ENCODE peak calls at places on chromosomes 13 and 19, in five cellular contexts. S is psoas muscle, X is adipocyte, U is hepatocyte, W is ascending aorta. Q is an unnamed sample. For H3K27me3, the result is how much of the 10 kb centered on the place peaks cover.

GRCh38 chr13:112657850-112658445 is 31.9 kb upstream of the ATP11A start:
- DNase-seq in U (peak), S (no peak), X (peak), W (no peak), Q (peak)

GRCh38 chr19:30342901-30343300 is 29.3 kb upstream of the ZNF536 start:
- DNase-seq in U (no peak), W (no peak), X (no peak), S (no peak), Q (no peak)

GRCh38 chr13:50942630-50943311 is 33.2 kb downstream of the RNASEH2B start:
- DNase-seq in U (no peak), X (no peak), W (no peak), S (no peak), Q (no peak)

GRCh38 chr13:113864303-113864890 is 521 bp upstream of the GAS6 start:
- DNase-seq in U (no peak), S (peak), X (peak), W (no peak), Q (no peak)

GRCh38 chr19:21322528-21322927 is 6.7 kb downstream of the ZNF708 start:
- DNase-seq in U (no peak), X (no peak), S (no peak), W (no peak), Q (no peak)

GRCh38 chr13:72062566-72062965 is 195.6 kb upstream of the DACH1 start:
- DNase-seq in S (no peak), W (no peak), U (no peak), X (no peak), Q (no peak)

GRCh38 chr13:46520188-46520587 is 32.8 kb upstream of the LRCH1 start:
- DNase-seq in U (no peak), X (no peak), S (no peak), W (no peak), Q (no peak)

GRCh38 chr19:35991731-35992450 is 3.1 kb upstream of the SDHAF1 start:
- DNase-seq in U (no peak), W (no peak), X (no peak), S (no peak), Q (peak)

GRCh38 chr19:43624933-43625332 is 5.5 kb upstream of the ZNF428 start:
- DNase-seq in U (no peak), W (peak), X (no peak), S (peak), Q (no peak)

GRCh38 chr13:100827489-100828000 is 152.9 kb upstream of the TMTC4 start:
- DNase-seq in U (no peak), X (no peak), W (no peak), S (no peak), Q (no peak)

GRCh38 chr13:74278901-74279300 is 144.7 kb upstream of the KLF12 start:
- DNase-seq in W (no peak), U (no peak), S (no peak), X (no peak), Q (no peak)

GRCh38 chr13:51935326-51936171 is 73.8 kb downstream of the CCDC70 start:
- DNase-seq in S (no peak), U (peak), W (no peak), X (peak), Q (peak)

GRCh38 chr19:39918183-39918651 is 16.2 kb downstream of the FCGBP start:
- DNase-seq in S (no peak), W (no peak), X (no peak), U (no peak), Q (no peak)

GRCh38 chr13:46146898-46147297 is 35.1 kb downstream of the LCP1 start:
- DNase-seq in X (no peak), W (no peak), U (peak), S (no peak), Q (no peak)

GRCh38 chr13:37070956-37071355 is 11.5 kb upstream of the SUPT20H start:
- DNase-seq in S (no peak), U (no peak), W (no peak), X (no peak), Q (no peak)

GRCh38 chr19:49925486-49925885 is 3.5 kb upstream of the ATF5 start:
- DNase-seq in S (no peak), U (no peak), X (no peak), W (no peak), Q (no peak)

GRCh38 chr13:105773887-105774538 is 761.4 kb downstream of the EFNB2 start:
- DNase-seq in W (no peak), U (peak), X (peak), S (no peak), Q (no peak)

GRCh38 chr13:27295660-27296059 is 25.0 kb downstream of the RASL11A start:
- DNase-seq in W (no peak), X (no peak), S (no peak), U (no peak), Q (no peak)
- H3K27me3 ChIP-seq in W (under half), X (under half), S (under half), U (under half), Q (under half)

GRCh38 chr19:17581211-17581874 is 25.9 kb downstream of the COLGALT1 start:
- DNase-seq in S (no peak), W (no peak), X (no peak), U (no peak), Q (no peak)

GRCh38 chr19:17576758-17577532 is 21.5 kb downstream of the COLGALT1 start:
- DNase-seq in W (no peak), X (peak), U (peak), S (peak), Q (peak)

GRCh38 chr19:17577698-17578097 is 22.2 kb downstream of the COLGALT1 start:
- DNase-seq in U (no peak), S (no peak), W (no peak), X (no peak), Q (no peak)

GRCh38 chr19:17580470-17581000 is 25.1 kb downstream of the COLGALT1 start:
- DNase-seq in W (no peak), X (no peak), S (no peak), U (no peak), Q (no peak)

GRCh38 chr19:17579523-17580244 is 24.2 kb downstream of the COLGALT1 start:
- DNase-seq in S (peak), X (peak), U (peak), W (no peak), Q (peak)
- H3K4me3 ChIP-seq in S (no peak), X (no peak), U (no peak), W (no peak), Q (no peak)

GRCh38 chr19:47469719-47470118 is 2.0 kb downstream of the SLC8A2 start:
- DNase-seq in W (no peak), S (peak), X (no peak), U (no peak), Q (no peak)
- H3K27me3 ChIP-seq in W (under half), S (under half), X (half or more), U (half or more), Q (under half)

GRCh38 chr19:45440259-45440638 is 16.5 kb upstream of the ERCC1 start:
- DNase-seq in X (no peak), W (no peak), U (no peak), S (no peak), Q (peak)
- H3K4me3 ChIP-seq in X (peak), W (peak), U (peak), S (peak), Q (peak)

GRCh38 chr19:47429140-47429793 is 9.9 kb upstream of the MEIS3 start:
- DNase-seq in U (no peak), X (no peak), S (no peak), W (no peak), Q (no peak)

GRCh38 chr19:47432091-47432490 is 12.8 kb upstream of the MEIS3 start:
- DNase-seq in S (no peak), U (no peak), W (no peak), X (no peak), Q (no peak)

GRCh38 chr19:47427241-47428176 is 8.2 kb upstream of the MEIS3 start:
- DNase-seq in S (no peak), W (no peak), X (peak), U (peak), Q (peak)

GRCh38 chr19:47430041-47430802 is 10.9 kb upstream of the MEIS3 start:
- DNase-seq in S (no peak), X (peak), U (peak), W (no peak), Q (no peak)

GRCh38 chr19:47428177-47428894 is 9.0 kb upstream of the MEIS3 start:
- DNase-seq in U (peak), S (peak), W (peak), X (peak), Q (peak)
- H3K27me3 ChIP-seq in U (under half), S (under half), W (under half), X (under half), Q (under half)

DNA sequence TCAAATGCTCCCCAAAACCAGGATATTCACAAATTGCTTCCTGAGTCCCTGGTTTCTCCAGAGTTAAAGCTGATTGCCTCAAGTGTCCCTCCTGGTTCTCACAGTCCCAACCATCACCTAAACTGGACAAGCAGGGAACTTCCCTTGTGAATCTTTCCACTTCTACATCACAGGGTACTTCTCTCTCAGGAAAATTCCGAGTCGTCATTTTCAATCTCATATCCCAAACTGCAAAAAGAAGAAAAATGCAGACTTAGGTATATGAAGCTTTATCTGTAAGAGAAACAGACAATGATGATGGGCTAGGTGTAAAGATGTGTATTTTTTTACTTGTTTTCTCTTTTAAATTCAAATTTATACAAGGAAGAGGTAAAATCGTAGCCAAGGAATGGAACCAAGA is 21.3 kb downstream of the ZNF329 start:
- DNase-seq in W (no peak), S (no peak), U (no peak), X (no peak), Q (no peak)
- H3K4me3 ChIP-seq in W (no peak), S (no peak), U (no peak), X (peak), Q (no peak)

GRCh38 chr19:5281588-5281987 is 59.0 kb downstream of the PTPRS start:
- DNase-seq in W (peak), S (peak), U (no peak), X (no peak), Q (no peak)
- H3K27me3 ChIP-seq in W (under half), S (under half), U (under half), X (under half), Q (under half)

Q was measured in SJCRH30.